ENCODE peak calls at places on chromosomes 6 and 20, in seven cellular contexts. O is SJSA1, R is AG04450, F is uterus, K is cardiac muscle cell, B is adrenal gland, X is heart right ventricle. A is an unnamed sample.

GRCh38 chr20:38345643-38346042 is 639 bp upstream of the LBP start:
- DNase-seq in O (no peak), K (no peak), X (no peak), B (no peak), R (no peak), F (no peak), A (no peak)

GRCh38 chr6:170221052-170221752 is 69.7 kb downstream of the DLL1 start:
- DNase-seq in B (no peak), F (peak; percentile 3), K (no peak), X (no peak), R (no peak), O (no peak), A (no peak)

GRCh38 chr20:46751856-46752255 is 42.4 kb downstream of the SLC2A10 start:
- DNase-seq in F (no peak), O (no peak), R (no peak), K (peak; percentile 8), B (no peak), X (no peak), A (no peak)

GRCh38 chr6:27479319-27480182 is 6.6 kb upstream of the ZNF184 start:
- DNase-seq in K (peak; percentile 95), F (peak; percentile 89), R (peak; percentile 88), X (peak; percentile 76), O (peak; percentile 95), B (peak; percentile 66), A (peak; percentile 60)

GRCh38 chr20:37897008-37897548 is 5.8 kb upstream of the VSTM2L start:
- DNase-seq in R (no peak), K (peak; percentile 76), O (peak; percentile 72), F (no peak), X (peak; percentile 32), B (no peak), A (peak; percentile 28)

GRCh38 chr6:11354019-11354418 is 121.6 kb upstream of the NEDD9 start:
- DNase-seq in X (peak; percentile 31), O (peak; percentile 62), K (peak; percentile 90), B (peak; percentile 51), R (peak; percentile 2), F (peak; percentile 61), A (peak; percentile 57)

GRCh38 chr6:29005183-29005885 is at the start of gene ZNF311:
- DNase-seq in O (no peak), K (peak; percentile 85), R (no peak), F (peak; percentile 57), X (no peak), B (peak; percentile 48), A (peak; percentile 65)

GRCh38 chr6:134870677-134871498 is 79.0 kb downstream of the ALDH8A1 start:
- DNase-seq in O (no peak), B (no peak), R (peak; percentile 65), X (no peak), K (peak; percentile 59), F (no peak), A (no peak)

GRCh38 chr20:22207280-22207679 is 377.1 kb downstream of the FOXA2 start:
- DNase-seq in K (no peak), B (no peak), F (no peak), R (no peak), O (no peak), X (no peak), A (no peak)

GRCh38 chr20:43186312-43186711 is 3.4 kb downstream of the PTPRT start:
- DNase-seq in O (no peak), F (no peak), R (no peak), B (no peak), K (no peak), X (no peak), A (no peak)

GRCh38 chr6:44080561-44081521 is 46.4 kb downstream of the MRPL14 start:
- DNase-seq in R (no peak), O (no peak), X (no peak), K (no peak), F (no peak), B (no peak), A (no peak)

GRCh38 chr6:147769496-147770087 is 261.1 kb downstream of the SAMD5 start:
- DNase-seq in K (no peak), R (no peak), X (no peak), F (no peak), O (no peak), B (no peak), A (no peak)

GRCh38 chr20:63179876-63180275 is 36.1 kb downstream of the YTHDF1 start:
- DNase-seq in F (no peak), O (no peak), K (no peak), B (no peak), X (no peak), R (no peak), A (no peak)

GRCh38 chr6:44580901-44581300 is 193.4 kb downstream of the CDC5L start:
- DNase-seq in X (no peak), B (no peak), O (peak; percentile 86), K (peak; percentile 91), R (peak; percentile 6), F (no peak), A (no peak)

GRCh38 chr6:128350416-128351254 is 169.8 kb downstream of the PTPRK start:
- DNase-seq in O (no peak), B (no peak), R (no peak), K (peak; percentile 6), F (no peak), X (no peak), A (no peak)

GRCh38 chr6:17101422-17102257 is at the start of gene STMND1:
- DNase-seq in X (peak; percentile 25), B (peak; percentile 34), O (peak; percentile 29), K (peak; percentile 45), F (peak; percentile 43), R (no peak), A (peak; percentile 83)

GRCh38 chr6:9334979-9335378 is 899.6 kb upstream of the SLC35B3 start:
- DNase-seq in O (no peak), R (no peak), K (no peak), X (no peak), B (no peak), F (no peak), A (no peak)

GRCh38 chr6:113015249-113015648 is 668.1 kb downstream of the RFPL4B start:
- DNase-seq in O (no peak), R (peak; percentile 30), K (peak; percentile 87), X (no peak), F (no peak), B (no peak), A (no peak)

GRCh38 chr20:42837456-42837855 is 352.2 kb downstream of the PTPRT start:
- DNase-seq in K (no peak), X (no peak), F (no peak), O (no peak), B (no peak), R (no peak), A (no peak)

GRCh38 chr6:125191916-125192609 is 38.5 kb downstream of the TPD52L1 start:
- DNase-seq in K (peak; percentile 91), F (peak; percentile 27), O (peak; percentile 63), R (peak; percentile 66), B (peak; percentile 83), X (peak; percentile 20), A (no peak)

GRCh38 chr6:39407446-39407993 is 85.0 kb upstream of the KCNK16 start:
- DNase-seq in R (no peak), X (no peak), F (no peak), O (no peak), K (no peak), B (no peak), A (no peak)

GRCh38 chr6:3869632-3870527 is 20.7 kb downstream of the FAM50B start:
- DNase-seq in B (no peak), O (no peak), F (no peak), X (no peak), R (no peak), K (no peak), A (no peak)

GRCh38 chr20:50136822-50137599 is 16.5 kb downstream of the PEDS1 start:
- DNase-seq in B (no peak), O (peak; percentile 69), F (no peak), K (no peak), R (no peak), X (no peak), A (no peak)

GRCh38 chr6:26412225-26412624 is 10.2 kb downstream of the BTN3A1 start:
- DNase-seq in K (no peak), F (no peak), R (no peak), B (no peak), X (no peak), O (no peak), A (no peak)

GRCh38 chr6:109782401-109783046 is 91.4 kb downstream of the FIG4 start:
- DNase-seq in X (no peak), F (no peak), O (no peak), R (no peak), K (no peak), B (no peak), A (no peak)
- H3K27ac ChIP-seq in X (no peak overlapping the region), F (no peak overlapping the region), O (no peak overlapping the region), R (no peak overlapping the region), K (no peak overlapping the region), B (no peak overlapping the region), A (no peak overlapping the region)

GRCh38 chr6:46772038-46772437 is 21.2 kb upstream of the MEP1A start:
- DNase-seq in B (no peak), K (no peak), F (no peak), O (no peak), R (no peak), X (no peak), A (no peak)
- H3K27ac ChIP-seq in B (no peak overlapping the region), K (no peak overlapping the region), F (no peak overlapping the region), O (no peak overlapping the region), R (no peak overlapping the region), X (no peak overlapping the region), A (peak overlapping the region; percentile 36)

GRCh38 chr6:158150701-158151100 is 17.4 kb downstream of the SERAC1 start:
- DNase-seq in B (no peak), F (no peak), O (peak; percentile 59), K (no peak), R (peak; percentile 43), X (no peak), A (no peak)
- H3K27ac ChIP-seq in B (no peak overlapping the region), F (no peak overlapping the region), O (no peak overlapping the region), K (no peak overlapping the region), R (no peak overlapping the region), X (no peak overlapping the region), A (no peak overlapping the region)

DNA sequence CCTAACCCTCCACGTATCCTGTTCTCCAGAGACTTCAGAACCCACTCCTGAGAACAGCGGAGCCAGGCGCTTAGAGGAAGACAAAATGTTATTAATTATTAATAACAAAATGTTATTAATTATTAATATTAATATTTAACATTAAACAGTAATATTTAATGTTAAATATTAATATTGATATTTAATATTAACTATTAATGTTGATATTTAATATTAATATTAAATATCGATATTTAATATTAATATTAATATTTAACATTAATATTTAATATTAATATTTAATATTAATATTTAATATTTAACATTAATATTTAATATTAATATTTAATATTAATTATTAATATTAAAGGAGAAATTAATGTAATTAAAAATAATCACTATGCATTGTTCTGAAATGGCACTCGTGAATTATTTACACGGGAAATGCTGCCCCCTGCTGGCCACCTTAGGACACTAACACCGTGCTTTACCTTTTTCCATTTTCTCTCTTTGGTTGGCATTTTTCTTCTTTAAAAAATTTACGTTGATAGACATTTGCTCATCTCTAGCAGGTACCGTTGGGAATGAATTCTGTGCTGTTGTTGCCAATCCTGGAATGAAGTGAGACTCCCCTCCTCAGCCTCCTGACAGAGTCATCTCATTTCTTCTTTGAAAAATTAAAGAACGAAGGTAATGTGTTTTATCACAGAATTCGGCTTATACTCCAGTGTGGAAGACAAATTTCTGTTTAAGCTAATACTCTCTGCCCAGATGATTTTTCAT is 7.5 kb upstream of the GGTLC1 start:
- DNase-seq in O (no peak), F (peak; percentile 43), R (no peak), B (peak; percentile 45), K (peak; percentile 52), X (peak; percentile 59), A (peak; percentile 48)
- H3K27ac ChIP-seq in O (no peak overlapping the region), F (no peak overlapping the region), R (no peak overlapping the region), B (no peak overlapping the region), K (no peak overlapping the region), X (no peak overlapping the region), A (no peak overlapping the region)

A was measured in upper lobe of left lung.